ENCODE peak calls at places on chromosome 22, in seven cellular contexts. One of them, this sample, is unnamed.

GRCh38 chr22:35561796-35562526 is 21.3 kb downstream of the RASD2 start:
- DNase-seq in fibroblast of pulmonary artery: peak
- DNase-seq in cardiac fibroblast: peak
- DNase-seq in lung: no peak
- DNase-seq in astrocyte of the spinal cord: peak
- DNase-seq in dorsolateral prefrontal cortex: no peak
- DNase-seq in esophagus squamous epithelium: no peak
- DNase-seq in this sample: no peak

GRCh38 chr22:42033263-42034181 is 34.9 kb downstream of the WBP2NL start:
- DNase-seq in fibroblast of pulmonary artery: no peak
- DNase-seq in cardiac fibroblast: no peak
- DNase-seq in lung: no peak
- DNase-seq in astrocyte of the spinal cord: no peak
- DNase-seq in dorsolateral prefrontal cortex: no peak
- DNase-seq in esophagus squamous epithelium: no peak
- DNase-seq in this sample: no peak

GRCh38 chr22:44893731-44894080 is 116.1 kb downstream of the PHF21B start:
- DNase-seq in fibroblast of pulmonary artery: no peak
- DNase-seq in cardiac fibroblast: no peak
- DNase-seq in lung: no peak
- DNase-seq in astrocyte of the spinal cord: no peak
- DNase-seq in dorsolateral prefrontal cortex: peak
- DNase-seq in esophagus squamous epithelium: no peak
- DNase-seq in this sample: no peak

GRCh38 chr22:49347376-49347775 is 480.3 kb downstream of the BRD1 start:
- DNase-seq in fibroblast of pulmonary artery: no peak
- DNase-seq in cardiac fibroblast: no peak
- DNase-seq in lung: no peak
- DNase-seq in astrocyte of the spinal cord: no peak
- DNase-seq in dorsolateral prefrontal cortex: peak
- DNase-seq in esophagus squamous epithelium: no peak
- DNase-seq in this sample: no peak

GRCh38 chr22:36569999-36570398 is 41.0 kb upstream of the EIF3D start:
- DNase-seq in fibroblast of pulmonary artery: no peak
- DNase-seq in cardiac fibroblast: peak
- DNase-seq in lung: no peak
- DNase-seq in astrocyte of the spinal cord: no peak
- DNase-seq in dorsolateral prefrontal cortex: no peak
- DNase-seq in esophagus squamous epithelium: no peak
- DNase-seq in this sample: no peak

GRCh38 chr22:48494968-48495750 is 1332.5 kb downstream of the BRD1 start:
- DNase-seq in fibroblast of pulmonary artery: no peak
- DNase-seq in cardiac fibroblast: no peak
- DNase-seq in lung: no peak
- DNase-seq in astrocyte of the spinal cord: no peak
- DNase-seq in dorsolateral prefrontal cortex: peak
- DNase-seq in esophagus squamous epithelium: no peak
- DNase-seq in this sample: no peak

GRCh38 chr22:32660292-32660691 is 141.2 kb upstream of the TIMP3 start:
- DNase-seq in fibroblast of pulmonary artery: peak
- DNase-seq in cardiac fibroblast: peak
- DNase-seq in lung: peak
- DNase-seq in astrocyte of the spinal cord: peak
- DNase-seq in dorsolateral prefrontal cortex: peak
- DNase-seq in esophagus squamous epithelium: no peak
- DNase-seq in this sample: peak

GRCh38 chr22:42299586-42300285 is 29.3 kb upstream of the TCF20 start:
- DNase-seq in fibroblast of pulmonary artery: no peak
- DNase-seq in cardiac fibroblast: no peak
- DNase-seq in lung: no peak
- DNase-seq in astrocyte of the spinal cord: no peak
- DNase-seq in dorsolateral prefrontal cortex: no peak
- DNase-seq in esophagus squamous epithelium: no peak
- DNase-seq in this sample: peak

GRCh38 chr22:35330258-35330861 is 30.7 kb downstream of the TOM1 start:
- DNase-seq in fibroblast of pulmonary artery: peak
- DNase-seq in cardiac fibroblast: peak
- DNase-seq in lung: peak
- DNase-seq in astrocyte of the spinal cord: peak
- DNase-seq in dorsolateral prefrontal cortex: no peak
- DNase-seq in esophagus squamous epithelium: no peak
- DNase-seq in this sample: peak

GRCh38 chr22:32723632-32724031 is 77.9 kb upstream of the TIMP3 start:
- DNase-seq in fibroblast of pulmonary artery: peak
- DNase-seq in cardiac fibroblast: peak
- DNase-seq in lung: peak
- DNase-seq in astrocyte of the spinal cord: peak
- DNase-seq in dorsolateral prefrontal cortex: no peak
- DNase-seq in esophagus squamous epithelium: no peak
- DNase-seq in this sample: peak

GRCh38 chr22:28103596-28103995 is 184.5 kb upstream of the PITPNB start:
- DNase-seq in fibroblast of pulmonary artery: peak
- DNase-seq in cardiac fibroblast: peak
- DNase-seq in lung: no peak
- DNase-seq in astrocyte of the spinal cord: no peak
- DNase-seq in dorsolateral prefrontal cortex: no peak
- DNase-seq in esophagus squamous epithelium: no peak
- DNase-seq in this sample: no peak

GRCh38 chr22:50343541-50343935 is 411 bp downstream of the PPP6R2 start:
- DNase-seq in fibroblast of pulmonary artery: no peak
- DNase-seq in cardiac fibroblast: no peak
- DNase-seq in lung: no peak
- DNase-seq in astrocyte of the spinal cord: no peak
- DNase-seq in dorsolateral prefrontal cortex: no peak
- DNase-seq in esophagus squamous epithelium: no peak
- DNase-seq in this sample: no peak

GRCh38 chr22:24230911-24231656 is 13.8 kb downstream of the GGT5 start:
- DNase-seq in fibroblast of pulmonary artery: no peak
- DNase-seq in cardiac fibroblast: peak
- DNase-seq in lung: peak
- DNase-seq in astrocyte of the spinal cord: no peak
- DNase-seq in dorsolateral prefrontal cortex: no peak
- DNase-seq in esophagus squamous epithelium: no peak
- DNase-seq in this sample: no peak

GRCh38 chr22:41280065-41280464 is 5.9 kb downstream of the RANGAP1 start:
- DNase-seq in fibroblast of pulmonary artery: no peak
- DNase-seq in cardiac fibroblast: no peak
- DNase-seq in lung: no peak
- DNase-seq in astrocyte of the spinal cord: no peak
- DNase-seq in dorsolateral prefrontal cortex: no peak
- DNase-seq in esophagus squamous epithelium: no peak
- DNase-seq in this sample: no peak

GRCh38 chr22:24391836-24392217 is 35.6 kb upstream of the ADORA2A start:
- DNase-seq in fibroblast of pulmonary artery: peak
- DNase-seq in cardiac fibroblast: peak
- DNase-seq in lung: no peak
- DNase-seq in astrocyte of the spinal cord: peak
- DNase-seq in dorsolateral prefrontal cortex: no peak
- DNase-seq in esophagus squamous epithelium: no peak
- DNase-seq in this sample: no peak

GRCh38 chr22:18156878-18157713 is 7.1 kb downstream of the USP18 start:
- DNase-seq in fibroblast of pulmonary artery: peak
- DNase-seq in cardiac fibroblast: peak
- DNase-seq in lung: peak
- DNase-seq in astrocyte of the spinal cord: peak
- DNase-seq in dorsolateral prefrontal cortex: peak
- DNase-seq in esophagus squamous epithelium: no peak
- DNase-seq in this sample: peak

GRCh38 chr22:42857845-42858481 is 890 bp upstream of the ARFGAP3 start:
- DNase-seq in fibroblast of pulmonary artery: no peak
- DNase-seq in cardiac fibroblast: no peak
- DNase-seq in lung: no peak
- DNase-seq in astrocyte of the spinal cord: no peak
- DNase-seq in dorsolateral prefrontal cortex: no peak
- DNase-seq in esophagus squamous epithelium: no peak
- DNase-seq in this sample: no peak

GRCh38 chr22:47136671-47137070 is 374.2 kb downstream of the TBC1D22A start:
- DNase-seq in fibroblast of pulmonary artery: no peak
- DNase-seq in cardiac fibroblast: no peak
- DNase-seq in lung: no peak
- DNase-seq in astrocyte of the spinal cord: no peak
- DNase-seq in dorsolateral prefrontal cortex: no peak
- DNase-seq in esophagus squamous epithelium: no peak
- DNase-seq in this sample: no peak

GRCh38 chr22:46072981-46073682 is 77.2 kb upstream of the PPARA start:
- DNase-seq in fibroblast of pulmonary artery: no peak
- DNase-seq in cardiac fibroblast: no peak
- DNase-seq in lung: no peak
- DNase-seq in astrocyte of the spinal cord: no peak
- DNase-seq in dorsolateral prefrontal cortex: no peak
- DNase-seq in esophagus squamous epithelium: no peak
- DNase-seq in this sample: peak

GRCh38 chr22:38270091-38270972 is 2.5 kb downstream of the TMEM184B start:
- DNase-seq in fibroblast of pulmonary artery: no peak
- DNase-seq in cardiac fibroblast: peak
- DNase-seq in lung: no peak
- DNase-seq in astrocyte of the spinal cord: peak
- DNase-seq in dorsolateral prefrontal cortex: peak
- DNase-seq in esophagus squamous epithelium: no peak
- DNase-seq in this sample: no peak

GRCh38 chr22:38267086-38267485 is 5.7 kb downstream of the TMEM184B start:
- DNase-seq in fibroblast of pulmonary artery: peak
- DNase-seq in cardiac fibroblast: peak
- DNase-seq in lung: no peak
- DNase-seq in astrocyte of the spinal cord: peak
- DNase-seq in dorsolateral prefrontal cortex: no peak
- DNase-seq in esophagus squamous epithelium: no peak
- DNase-seq in this sample: no peak

GRCh38 chr22:38271101-38271500 is 1.7 kb downstream of the TMEM184B start:
- DNase-seq in fibroblast of pulmonary artery: no peak
- DNase-seq in cardiac fibroblast: no peak
- DNase-seq in lung: no peak
- DNase-seq in astrocyte of the spinal cord: no peak
- DNase-seq in dorsolateral prefrontal cortex: no peak
- DNase-seq in esophagus squamous epithelium: no peak
- DNase-seq in this sample: no peak

GRCh38 chr22:38271927-38272372 is 860 bp downstream of the TMEM184B start:
- DNase-seq in fibroblast of pulmonary artery: no peak
- DNase-seq in cardiac fibroblast: peak
- DNase-seq in lung: peak
- DNase-seq in astrocyte of the spinal cord: no peak
- DNase-seq in dorsolateral prefrontal cortex: no peak
- DNase-seq in esophagus squamous epithelium: no peak
- DNase-seq in this sample: no peak

GRCh38 chr22:38269466-38269865 is 3.3 kb downstream of the TMEM184B start:
- DNase-seq in fibroblast of pulmonary artery: no peak
- DNase-seq in cardiac fibroblast: no peak
- DNase-seq in lung: no peak
- DNase-seq in astrocyte of the spinal cord: no peak
- DNase-seq in dorsolateral prefrontal cortex: no peak
- DNase-seq in esophagus squamous epithelium: no peak
- DNase-seq in this sample: no peak
- H3K4me3 ChIP-seq in fibroblast of pulmonary artery: no peak
- H3K4me3 ChIP-seq in cardiac fibroblast: no peak
- H3K4me3 ChIP-seq in lung: no peak
- H3K4me3 ChIP-seq in astrocyte of the spinal cord: no peak
- H3K4me3 ChIP-seq in dorsolateral prefrontal cortex: no peak
- H3K4me3 ChIP-seq in esophagus squamous epithelium: no peak
- H3K4me3 ChIP-seq in this sample: no peak

DNA sequence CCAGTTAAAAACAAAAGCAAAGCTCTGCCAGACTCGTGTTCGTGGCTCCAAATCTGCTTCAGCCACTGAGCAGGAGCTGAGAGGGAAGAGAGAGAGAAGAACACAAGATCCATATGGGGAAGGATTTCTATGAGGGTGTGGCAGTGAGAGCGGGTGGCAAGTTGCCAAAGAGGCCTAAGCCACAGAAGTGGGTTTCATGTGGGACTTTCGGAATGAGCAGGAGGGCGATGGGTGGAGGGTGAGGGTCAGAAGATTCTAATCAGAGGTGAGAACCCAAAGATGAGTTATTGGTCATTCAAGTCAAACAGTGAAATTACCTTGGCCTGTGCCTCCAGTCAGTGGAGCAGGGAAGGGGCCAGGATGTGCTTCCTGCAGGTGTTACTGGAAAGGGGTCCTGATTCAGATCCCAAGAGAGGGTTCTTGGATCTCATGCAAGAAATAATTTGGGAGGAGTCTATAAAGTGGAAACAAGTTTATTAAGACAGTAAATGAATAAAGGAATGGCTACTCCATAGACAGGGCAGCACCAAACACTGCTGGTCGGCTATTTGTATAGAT is 40.5 kb upstream of the TOP3B start:
- DNase-seq in fibroblast of pulmonary artery: no peak
- DNase-seq in cardiac fibroblast: no peak
- DNase-seq in lung: no peak
- DNase-seq in astrocyte of the spinal cord: no peak
- DNase-seq in dorsolateral prefrontal cortex: no peak
- DNase-seq in esophagus squamous epithelium: no peak
- DNase-seq in this sample: no peak
- H3K4me3 ChIP-seq in fibroblast of pulmonary artery: no peak
- H3K4me3 ChIP-seq in cardiac fibroblast: no peak
- H3K4me3 ChIP-seq in lung: no peak
- H3K4me3 ChIP-seq in astrocyte of the spinal cord: no peak
- H3K4me3 ChIP-seq in dorsolateral prefrontal cortex: no peak
- H3K4me3 ChIP-seq in esophagus squamous epithelium: no peak
- H3K4me3 ChIP-seq in this sample: no peak

GRCh38 chr22:16603448-16603768 is 10.8 kb upstream of the CCT8L2 start:
- DNase-seq in fibroblast of pulmonary artery: no peak
- DNase-seq in cardiac fibroblast: no peak
- DNase-seq in lung: no peak
- DNase-seq in astrocyte of the spinal cord: no peak
- DNase-seq in dorsolateral prefrontal cortex: no peak
- DNase-seq in esophagus squamous epithelium: no peak
- DNase-seq in this sample: no peak

DNA sequence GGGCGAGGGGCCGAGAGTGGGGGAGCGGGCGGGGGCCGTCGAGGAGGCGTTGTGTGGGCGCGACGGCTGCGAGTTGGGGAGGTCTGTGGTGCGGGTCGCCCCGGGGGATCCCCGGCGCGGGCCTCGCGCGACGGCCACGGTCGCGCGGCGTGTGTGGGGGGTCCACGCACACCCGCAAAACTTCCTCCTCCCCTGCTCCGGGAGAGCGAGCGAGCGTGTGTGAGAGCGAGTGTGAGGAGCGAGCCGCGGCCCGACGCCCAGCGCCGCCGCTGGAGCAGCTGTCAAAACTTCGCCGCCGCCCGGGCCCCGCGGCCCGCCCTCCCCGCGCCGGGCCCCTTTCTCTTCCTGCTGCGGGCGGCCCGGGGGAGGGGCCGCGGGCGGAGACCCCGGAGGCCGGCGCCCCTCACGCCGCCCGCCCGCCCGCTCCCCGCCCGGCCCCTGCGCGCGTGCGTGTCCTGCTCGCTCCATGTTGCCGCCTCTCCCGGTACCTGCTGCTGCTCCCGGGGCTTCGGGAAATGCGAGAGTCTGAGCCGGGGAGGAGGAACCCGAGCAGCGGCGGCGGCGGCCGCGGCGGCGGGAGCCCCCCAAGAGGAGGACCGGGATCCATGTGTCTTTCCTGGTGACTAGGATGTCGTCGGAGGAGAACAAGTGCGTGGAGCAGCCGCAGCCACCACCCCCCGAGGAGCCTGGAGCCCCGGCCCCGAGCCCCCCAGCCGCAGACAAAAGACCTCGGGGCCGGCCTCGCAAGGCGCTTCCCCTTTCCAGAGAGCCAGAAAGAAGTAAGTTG is 9.0 kb upstream of the CCT8L2 start:
- DNase-seq in fibroblast of pulmonary artery: peak
- DNase-seq in cardiac fibroblast: peak
- DNase-seq in lung: no peak
- DNase-seq in astrocyte of the spinal cord: no peak
- DNase-seq in dorsolateral prefrontal cortex: no peak
- DNase-seq in esophagus squamous epithelium: no peak
- DNase-seq in this sample: no peak
- H3K4me3 ChIP-seq in fibroblast of pulmonary artery: peak
- H3K4me3 ChIP-seq in cardiac fibroblast: peak
- H3K4me3 ChIP-seq in lung: no peak
- H3K4me3 ChIP-seq in astrocyte of the spinal cord: no peak
- H3K4me3 ChIP-seq in dorsolateral prefrontal cortex: peak
- H3K4me3 ChIP-seq in esophagus squamous epithelium: peak
- H3K4me3 ChIP-seq in this sample: peak

GRCh38 chr22:31173386-31174145 is 13.6 kb downstream of the RNF185 start:
- DNase-seq in fibroblast of pulmonary artery: peak
- DNase-seq in cardiac fibroblast: peak
- DNase-seq in lung: no peak
- DNase-seq in astrocyte of the spinal cord: peak
- DNase-seq in dorsolateral prefrontal cortex: no peak
- DNase-seq in esophagus squamous epithelium: no peak
- DNase-seq in this sample: no peak
- H3K4me3 ChIP-seq in fibroblast of pulmonary artery: no peak
- H3K4me3 ChIP-seq in cardiac fibroblast: no peak
- H3K4me3 ChIP-seq in lung: no peak
- H3K4me3 ChIP-seq in astrocyte of the spinal cord: no peak
- H3K4me3 ChIP-seq in dorsolateral prefrontal cortex: no peak
- H3K4me3 ChIP-seq in esophagus squamous epithelium: no peak
- H3K4me3 ChIP-seq in this sample: no peak

This sample was measured in tibial artery.